ENCODE peak calls at places on chromosome 1, in five cellular contexts. E, X, A, D and M are unnamed samples.

GRCh38 chr1:46411601-46412341 is 17.7 kb downstream of the FAAH start:
- DNase-seq in E (no peak), X (no peak), A (peak; percentile 53), D (peak; percentile 56), M (no peak)

GRCh38 chr1:160855181-160855981 is 7.3 kb downstream of the CD244 start:
- DNase-seq in E (no peak), X (peak; percentile 41), A (no peak), D (no peak), M (no peak)

GRCh38 chr1:117312453-117313138 is 54.7 kb upstream of the MAN1A2 start:
- DNase-seq in E (no peak), X (peak; percentile 46), A (no peak), D (no peak), M (peak; percentile 0)

GRCh38 chr1:243495442-243496172 is 239.8 kb downstream of the SDCCAG8 start:
- DNase-seq in E (peak; percentile 20), X (peak; percentile 58), A (no peak), D (peak; percentile 49), M (no peak)

GRCh38 chr1:109307363-109308021 is 681 bp upstream of the MYBPHL start:
- DNase-seq in E (peak; percentile 33), X (no peak), A (no peak), D (peak; percentile 76), M (no peak)

GRCh38 chr1:59104191-59104760 is 192.6 kb upstream of the FGGY start:
- DNase-seq in E (no peak), X (no peak), A (no peak), D (no peak), M (no peak)

GRCh38 chr1:151989131-151989868 is 4.4 kb downstream of the S100A10 start:
- DNase-seq in E (peak; percentile 83), X (no peak), A (no peak), D (peak; percentile 78), M (peak; percentile 61)

GRCh38 chr1:3948344-3948743 is 48.3 kb upstream of the C1orf174 start:
- DNase-seq in E (no peak), X (no peak), A (no peak), D (no peak), M (no peak)

GRCh38 chr1:210250998-210251679 is 18.5 kb downstream of the SERTAD4 start:
- DNase-seq in E (no peak), X (peak; percentile 65), A (peak; percentile 69), D (no peak), M (no peak)

GRCh38 chr1:224238756-224239155 is 55.7 kb downstream of the DEGS1 start:
- DNase-seq in E (no peak), X (no peak), A (no peak), D (no peak), M (no peak)

GRCh38 chr1:202569393-202570322 is 140.6 kb downstream of the SYT2 start:
- DNase-seq in E (no peak), X (no peak), A (no peak), D (no peak), M (no peak)

GRCh38 chr1:109385417-109385816 is 12.3 kb downstream of the SORT1 start:
- DNase-seq in E (peak; percentile 45), X (no peak), A (no peak), D (peak; percentile 65), M (no peak)

GRCh38 chr1:113669988-113670387 is 89.3 kb downstream of the PHTF1 start:
- DNase-seq in E (no peak), X (no peak), A (no peak), D (no peak), M (no peak)

GRCh38 chr1:40751802-40752201 is 31.8 kb upstream of the KCNQ4 start:
- DNase-seq in E (no peak), X (no peak), A (no peak), D (no peak), M (no peak)

GRCh38 chr1:83509229-83509870 is 489.6 kb downstream of the TTLL7 start:
- DNase-seq in E (no peak), X (no peak), A (no peak), D (no peak), M (no peak)

GRCh38 chr1:39525366-39526165 is 34.1 kb downstream of the BMP8A start:
- DNase-seq in E (no peak), X (peak; percentile 83), A (no peak), D (no peak), M (no peak)

GRCh38 chr1:25907473-25908058 is 1.3 kb upstream of the STMN1 start:
- DNase-seq in E (no peak), X (no peak), A (no peak), D (no peak), M (no peak)

GRCh38 chr1:8706291-8706690 is 111.1 kb downstream of the RERE start:
- DNase-seq in E (no peak), X (no peak), A (no peak), D (no peak), M (no peak)

GRCh38 chr1:210123924-210124589 is 108.5 kb upstream of the SERTAD4 start:
- DNase-seq in E (no peak), X (no peak), A (no peak), D (no peak), M (peak; percentile 57)

GRCh38 chr1:18144062-18144461 is 36.5 kb downstream of the IGSF21 start:
- DNase-seq in E (no peak), X (no peak), A (no peak), D (no peak), M (no peak)

GRCh38 chr1:162733336-162733590 is 57.2 kb upstream of the HSD17B7 start:
- DNase-seq in E (no peak), X (no peak), A (no peak), D (no peak), M (no peak)

GRCh38 chr1:180157108-180157507 is 2.4 kb downstream of the QSOX1 start:
- DNase-seq in E (no peak), X (no peak), A (no peak), D (no peak), M (no peak)

GRCh38 chr1:58887059-58887458 is 103.2 kb upstream of the JUN start:
- DNase-seq in E (no peak), X (no peak), A (no peak), D (no peak), M (no peak)

GRCh38 chr1:176149939-176150807 is 56.9 kb downstream of the COP1 start:
- DNase-seq in E (no peak), X (no peak), A (no peak), D (no peak), M (no peak)

GRCh38 chr1:166839600-166840308 is 479 bp downstream of the POGK start:
- DNase-seq in E (peak; percentile 56), X (peak; percentile 68), A (peak; percentile 46), D (peak; percentile 81), M (no peak)

GRCh38 chr1:117392776-117393175 is 25.5 kb downstream of the MAN1A2 start:
- DNase-seq in E (no peak), X (no peak), A (no peak), D (no peak), M (no peak)

GRCh38 chr1:47403321-47403720 is 12.8 kb upstream of the FOXE3 start:
- DNase-seq in E (no peak), X (no peak), A (no peak), D (no peak), M (no peak)

GRCh38 chr1:12745992-12746323 is at the start of gene CFAP107:
- DNase-seq in E (no peak), X (peak; percentile 21), A (no peak), D (no peak), M (no peak)

GRCh38 chr1:147208619-147209018 is 16.5 kb downstream of the FMO5 start:
- DNase-seq in E (no peak), X (no peak), A (no peak), D (no peak), M (no peak)

GRCh38 chr1:196535727-196536126 is 72.5 kb downstream of the KCNT2 start:
- DNase-seq in E (no peak), X (no peak), A (no peak), D (no peak), M (no peak)

GRCh38 chr1:109274533-109275476 is 8.1 kb downstream of the PSRC1 start:
- DNase-seq in E (no peak), X (no peak), A (no peak), D (peak; percentile 81), M (no peak)

GRCh38 chr1:236281286-236282158 is at the start of gene ERO1B:
- DNase-seq in E (peak; percentile 96), X (peak; percentile 95), A (peak; percentile 97), D (peak; percentile 98), M (peak; percentile 83)

GRCh38 chr1:213829806-213830205 is 158.0 kb upstream of the PROX1 start:
- DNase-seq in E (no peak), X (no peak), A (no peak), D (no peak), M (no peak)

GRCh38 chr1:231612393-231613089 is 14.0 kb upstream of the DISC1 start:
- DNase-seq in E (no peak), X (no peak), A (no peak), D (no peak), M (no peak)

GRCh38 chr1:1040004-1040991 is 20.4 kb downstream of the AGRN start:
- DNase-seq in E (peak; percentile 73), X (peak; percentile 99), A (peak; percentile 84), D (peak; percentile 84), M (peak; percentile 49)
- TF ChIP-seq CTCF in E (no peak), X (peak; percentile 1), A (no peak), D (no peak), M (peak; percentile 4)

DNA sequence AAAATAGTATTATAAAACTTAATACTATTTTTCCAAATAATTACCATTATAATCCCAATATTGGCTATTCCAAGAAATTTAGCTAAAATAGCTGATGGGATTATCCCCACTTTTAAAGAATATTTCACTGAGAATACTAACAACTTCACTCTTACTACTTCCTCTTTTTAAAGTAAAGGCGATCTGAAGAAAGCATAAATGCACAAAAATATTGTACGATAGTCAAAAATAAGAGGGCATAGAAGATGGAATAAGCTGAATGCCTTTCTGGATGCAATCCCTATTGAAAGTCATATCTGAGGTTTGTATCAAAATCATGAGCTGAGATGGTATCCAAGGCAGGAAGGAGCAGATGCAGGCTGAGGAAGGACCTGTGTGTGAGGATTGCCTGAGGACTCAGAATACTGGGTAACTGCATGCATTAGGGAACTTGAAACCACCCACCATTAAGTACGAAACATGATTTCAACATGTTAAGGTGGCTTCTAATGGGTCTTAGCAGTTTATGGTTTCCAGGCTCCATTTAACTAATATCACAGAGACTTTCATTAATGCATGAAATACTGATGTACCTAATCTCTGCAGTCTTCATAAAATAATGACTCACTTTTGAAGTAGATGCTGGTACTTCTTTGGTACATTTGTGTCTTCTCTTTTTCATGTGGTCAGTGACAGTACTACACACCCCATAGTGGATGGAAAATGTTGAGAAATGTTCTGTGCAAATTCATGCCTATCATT is 29.6 kb upstream of the RGS1 start:
- DNase-seq in E (no peak), X (no peak), A (no peak), D (no peak), M (no peak)
- TF ChIP-seq CTCF in E (peak; percentile 30), X (no peak), A (peak; percentile 56), D (peak; percentile 4), M (no peak)

GRCh38 chr1:149942207-149942606 is 5.5 kb upstream of the MTMR11 start:
- DNase-seq in E (no peak), X (no peak), A (peak; percentile 55), D (no peak), M (no peak)
- TF ChIP-seq CTCF in E (peak; percentile 8), X (no peak), A (no peak), D (peak; percentile 12), M (peak; percentile 37)

GRCh38 chr1:155596864-155597263 is 13.2 kb upstream of the MSTO1 start:
- DNase-seq in E (no peak), X (no peak), A (no peak), D (no peak), M (no peak)

GRCh38 chr1:155591770-155592169 is 18.2 kb upstream of the MSTO1 start:
- DNase-seq in E (peak; percentile 28), X (peak; percentile 58), A (no peak), D (no peak), M (peak; percentile 34)
- TF ChIP-seq CTCF in E (peak; percentile 49), X (peak; percentile 58), A (peak; percentile 67), D (peak; percentile 62), M (peak; percentile 43)